ENCODE peak calls at places on chromosomes 13 and 19, in ten cellular contexts. I is CD8-positive, alpha-beta memory T cell; V is breast epithelium; N is lower lobe of right lung; E is WERI-Rb-1; H is aorta; Z is adrenal gland; K is heart right ventricle; L is tibial artery; Q is cardiac muscle cell. S is an unnamed sample. For H3K9me3, the result is how much of the 10 kb centered on the place peaks cover.

GRCh38 chr13:113854238-113855011 is 9.5 kb downstream of the GAS6 start:
- DNase-seq in N (peak), K (peak), I (no peak), E (peak), L (peak), V (peak), H (peak), Z (peak), Q (no peak), S (no peak)

GRCh38 chr13:45522571-45522970 is 57.8 kb downstream of the COG3 start:
- DNase-seq in I (no peak), Z (no peak), L (no peak), H (no peak), E (no peak), N (no peak), V (no peak), Q (no peak), K (no peak), S (no peak)

GRCh38 chr13:54687173-54687572 is 1658.6 kb downstream of the OLFM4 start:
- DNase-seq in N (no peak), L (no peak), E (no peak), Q (no peak), I (no peak), Z (no peak), H (no peak), K (no peak), V (no peak), S (no peak)

GRCh38 chr13:41231786-41232185 is 31.6 kb downstream of the MTRF1 start:
- DNase-seq in V (no peak), E (no peak), L (no peak), I (no peak), Z (peak), H (no peak), Q (peak), K (no peak), N (peak), S (no peak)

GRCh38 chr13:97269603-97270002 is 47.5 kb downstream of the MBNL2 start:
- DNase-seq in L (no peak), I (no peak), Z (no peak), H (no peak), K (no peak), N (no peak), Q (no peak), E (no peak), V (no peak), S (no peak)

GRCh38 chr19:42198676-42199439 is 18.6 kb downstream of the DEDD2 start:
- DNase-seq in V (no peak), I (peak), N (no peak), K (no peak), Q (no peak), L (no peak), Z (no peak), H (peak), E (no peak), S (no peak)

GRCh38 chr13:80586356-80586755 is 245.4 kb upstream of the SPRY2 start:
- DNase-seq in K (no peak), E (no peak), N (no peak), V (no peak), I (no peak), Q (no peak), Z (no peak), L (no peak), H (no peak), S (no peak)

GRCh38 chr13:91592050-91593014 is 193.9 kb downstream of the GPC5 start:
- DNase-seq in K (no peak), I (no peak), L (no peak), N (no peak), E (no peak), Z (no peak), Q (no peak), V (no peak), H (no peak), S (no peak)

GRCh38 chr13:51360489-51360888 is 21.0 kb downstream of the SERPINE3 start:
- DNase-seq in I (no peak), E (no peak), Z (no peak), Q (no peak), V (no peak), L (no peak), H (no peak), K (no peak), N (no peak), S (no peak)

GRCh38 chr13:33235564-33235963 is 50.0 kb downstream of the STARD13 start:
- DNase-seq in Q (no peak), L (no peak), V (no peak), K (no peak), E (no peak), I (no peak), N (no peak), Z (no peak), H (no peak), S (no peak)

GRCh38 chr13:80962855-80963254 is 621.9 kb upstream of the SPRY2 start:
- DNase-seq in V (no peak), N (no peak), Q (no peak), K (no peak), H (no peak), E (no peak), L (no peak), I (no peak), Z (no peak), S (no peak)

GRCh38 chr19:37467608-37468090 is 405 bp upstream of the ZNF569 start:
- DNase-seq in H (no peak), I (no peak), N (no peak), K (peak), V (no peak), L (no peak), E (no peak), Q (no peak), Z (no peak), S (no peak)

GRCh38 chr19:43763473-43763939 is 8.7 kb upstream of the SMG9 start:
- DNase-seq in K (no peak), L (no peak), N (no peak), H (no peak), I (no peak), Q (no peak), V (no peak), Z (peak), E (no peak), S (no peak)

GRCh38 chr19:51712461-51713081 is 11.2 kb downstream of the HAS1 start:
- DNase-seq in N (no peak), V (no peak), L (no peak), I (no peak), Z (no peak), Q (no peak), H (no peak), E (peak), K (no peak), S (no peak)

GRCh38 chr19:18278521-18279265 is 2.7 kb downstream of the JUND start:
- DNase-seq in Q (no peak), N (no peak), V (peak), H (no peak), L (no peak), Z (peak), E (peak), K (no peak), I (peak), S (peak)

GRCh38 chr19:1521636-1522035 is 2.2 kb upstream of the PLK5 start:
- DNase-seq in I (no peak), K (peak), V (no peak), E (no peak), N (no peak), H (no peak), L (no peak), Q (no peak), Z (no peak), S (no peak)

GRCh38 chr13:41813426-41813825 is 147.5 kb downstream of the VWA8 start:
- DNase-seq in I (no peak), L (no peak), Z (no peak), Q (no peak), V (no peak), H (no peak), E (no peak), K (no peak), N (no peak), S (no peak)

GRCh38 chr19:16841391-16841926 is 12.3 kb downstream of the SIN3B start:
- DNase-seq in E (no peak), I (no peak), V (no peak), Z (no peak), L (no peak), N (no peak), H (no peak), Q (peak), K (peak), S (no peak)

GRCh38 chr19:52190679-52191293 is 934 bp downstream of the PPP2R1A start:
- DNase-seq in H (peak), L (no peak), E (peak), I (no peak), V (peak), K (peak), Z (peak), N (peak), Q (no peak), S (no peak)

GRCh38 chr13:48233886-48234488 is 981 bp downstream of the ITM2B start:
- DNase-seq in H (no peak), Q (no peak), I (no peak), Z (no peak), N (no peak), E (no peak), K (no peak), L (no peak), V (no peak), S (no peak)

GRCh38 chr19:1471514-1472107 is 7.4 kb downstream of the C19orf25 start:
- DNase-seq in E (no peak), Z (no peak), V (no peak), K (no peak), H (no peak), Q (no peak), I (no peak), L (no peak), N (peak), S (no peak)

DNA sequence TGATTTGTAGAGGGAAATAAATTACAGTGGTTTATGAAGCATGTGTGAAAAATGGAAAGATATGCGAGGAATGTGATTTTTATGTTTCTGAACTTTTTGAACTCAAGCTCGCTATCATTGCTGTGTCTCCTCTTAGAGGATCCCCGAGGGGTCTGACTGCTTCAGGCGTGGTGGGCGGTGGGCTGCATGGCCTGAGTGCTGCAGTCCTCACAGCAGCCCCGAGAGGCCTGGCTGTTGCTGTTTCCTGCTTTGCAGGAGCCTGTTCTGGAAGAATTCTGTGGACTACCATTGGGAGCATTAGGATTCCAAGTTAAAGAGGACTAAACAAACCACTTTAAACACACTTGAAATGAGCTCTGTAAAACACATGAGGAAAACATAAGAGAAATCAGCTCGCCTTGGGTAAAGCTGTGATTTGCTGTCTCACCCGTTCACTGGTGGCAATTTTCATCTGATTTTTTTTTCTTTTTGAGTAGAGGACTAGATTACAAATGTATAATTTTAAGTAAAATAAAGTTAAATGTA is 95.9 kb downstream of the ARHGEF7 start:
- DNase-seq in V (no peak), E (no peak), H (no peak), I (no peak), Q (no peak), K (no peak), Z (no peak), N (no peak), L (no peak), S (no peak)
- H3K4me3 ChIP-seq in V (no peak), E (no peak), H (no peak), I (no peak), Q (no peak), K (no peak), Z (no peak), N (peak), L (no peak), S (no peak)

DNA sequence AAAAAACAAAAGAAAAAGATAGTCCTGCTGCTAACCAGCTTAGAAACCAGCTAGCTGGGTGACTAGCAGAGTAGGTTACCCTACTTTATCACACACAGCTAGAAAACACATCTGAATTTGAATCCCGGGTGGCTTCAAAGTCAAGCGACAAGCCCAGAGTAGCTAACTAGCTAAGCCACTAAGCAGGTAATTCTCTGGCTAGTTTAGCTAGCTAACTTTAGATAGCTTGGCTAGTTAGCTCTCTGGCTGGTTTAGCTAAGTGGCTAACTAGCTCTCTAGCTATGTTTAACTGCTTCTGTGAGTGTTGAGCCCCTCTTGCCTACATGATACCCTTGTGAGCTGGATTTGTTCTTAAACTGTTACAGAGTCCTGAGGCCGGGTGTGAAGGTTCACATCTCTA is 12.4 kb downstream of the MYH14 start:
- DNase-seq in L (no peak), Q (no peak), N (no peak), I (no peak), V (no peak), H (no peak), Z (no peak), K (no peak), E (no peak), S (no peak)
- H3K27ac ChIP-seq in L (no peak), Q (no peak), N (peak), I (no peak), V (peak), H (no peak), Z (no peak), K (no peak), E (no peak), S (no peak)

DNA sequence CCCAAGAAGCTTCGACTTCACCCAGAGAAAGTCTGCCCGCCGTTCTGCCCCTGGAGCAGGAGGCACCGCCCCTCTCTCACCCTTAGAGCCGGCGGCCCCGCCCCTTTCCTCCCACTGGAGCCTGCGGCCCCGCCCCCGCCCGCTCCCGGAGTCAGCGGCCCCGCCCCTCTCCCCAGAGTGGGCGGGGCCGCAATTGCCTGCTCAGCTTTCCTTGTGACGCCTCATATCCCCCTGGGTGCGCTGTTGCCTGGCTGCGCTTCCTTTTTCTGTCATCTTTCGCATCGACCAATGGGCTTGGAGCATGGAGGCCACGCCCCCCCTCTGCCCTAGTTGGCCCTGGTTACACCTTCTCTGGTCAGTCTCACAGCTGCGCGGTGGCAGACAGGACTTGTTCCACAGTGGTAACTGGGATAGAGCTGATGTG is 38.2 kb upstream of the ZNF492 start:
- DNase-seq in I (no peak), E (no peak), L (peak), K (peak), Q (no peak), Z (no peak), H (peak), V (peak), N (no peak), S (no peak)
- H3K9me3 ChIP-seq in I (under half), E (under half), L (under half), K (under half), Q (under half), Z (under half), H (under half), V (under half), N (under half), S (under half)

GRCh38 chr19:39402417-39403297 is 4.0 kb upstream of the ZFP36 start:
- DNase-seq in V (peak), L (peak), Z (peak), I (peak), H (peak), E (peak), N (peak), Q (peak), K (peak), S (peak)

GRCh38 chr19:39400997-39401548 is 5.6 kb upstream of the ZFP36 start:
- DNase-seq in L (no peak), I (no peak), Z (no peak), K (no peak), N (no peak), E (no peak), H (no peak), V (no peak), Q (no peak), S (no peak)

GRCh38 chr19:39399684-39400465 is 6.8 kb upstream of the ZFP36 start:
- DNase-seq in H (no peak), K (no peak), Q (no peak), N (no peak), V (no peak), E (no peak), L (no peak), Z (no peak), I (no peak), S (no peak)

GRCh38 chr19:39403331-39404312 is 3.0 kb upstream of the ZFP36 start:
- DNase-seq in I (peak), H (peak), K (peak), L (peak), E (peak), V (peak), Q (peak), N (peak), Z (peak), S (peak)

GRCh38 chr19:39401549-39402416 is 4.9 kb upstream of the ZFP36 start:
- DNase-seq in Q (no peak), H (peak), Z (peak), N (peak), E (no peak), I (peak), K (peak), L (peak), V (peak), S (peak)
- H3K4me3 ChIP-seq in Q (peak), H (no peak), Z (no peak), N (peak), E (peak), I (peak), K (peak), L (peak), V (peak), S (peak)

GRCh38 chr19:55635856-55636440 is 4.9 kb upstream of the ZNF580 start:
- DNase-seq in N (no peak), E (no peak), Z (no peak), K (no peak), I (no peak), L (no peak), H (peak), V (no peak), Q (no peak), S (no peak)

GRCh38 chr19:55636723-55637122 is 4.1 kb upstream of the ZNF580 start:
- DNase-seq in E (no peak), L (no peak), N (no peak), Z (no peak), I (no peak), V (no peak), K (no peak), Q (no peak), H (no peak), S (no peak)

GRCh38 chr19:55635334-55635717 is 5.5 kb upstream of the ZNF580 start:
- DNase-seq in V (no peak), L (no peak), I (no peak), Q (no peak), N (no peak), Z (no peak), K (no peak), E (no peak), H (no peak), S (no peak)

GRCh38 chr19:55633866-55634265 is 6.9 kb upstream of the ZNF580 start:
- DNase-seq in Z (no peak), H (no peak), E (no peak), N (no peak), L (no peak), Q (no peak), V (no peak), I (no peak), K (no peak), S (no peak)

DNA sequence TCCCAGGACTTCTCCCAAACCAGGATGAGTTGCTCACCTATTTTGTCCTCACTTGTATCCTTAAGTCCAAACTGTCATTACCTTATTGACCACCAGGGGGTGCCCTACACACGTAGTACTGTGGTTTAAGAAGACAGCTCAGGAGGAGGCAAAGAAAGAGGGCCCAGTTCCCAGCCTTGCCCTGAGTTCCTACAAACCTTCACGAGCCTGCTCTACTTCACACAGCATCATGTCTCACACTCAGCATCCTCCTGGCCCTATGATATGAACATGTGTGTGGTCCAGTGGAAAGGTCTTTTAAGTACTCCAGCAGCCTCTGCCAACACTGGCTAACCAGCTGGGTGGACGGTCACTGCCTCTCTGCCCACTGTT is 8.1 kb upstream of the ZNF784 start:
- DNase-seq in E (peak), H (no peak), I (peak), K (peak), L (peak), V (peak), N (peak), Q (peak), Z (peak), S (peak)
- H3K27ac ChIP-seq in E (no peak), H (peak), I (no peak), K (no peak), L (no peak), V (peak), N (no peak), Q (peak), Z (no peak), S (peak)

GRCh38 chr19:15575406-15575805 is 39.6 kb upstream of the CYP4F8 start:
- DNase-seq in N (no peak), V (no peak), Z (no peak), K (no peak), L (no peak), Q (no peak), E (no peak), I (no peak), H (peak), S (no peak)
- H3K9me3 ChIP-seq in N (under half), V (under half), Z (under half), K (under half), L (under half), Q (under half), E (under half), I (under half), H (under half), S (under half)

DNA sequence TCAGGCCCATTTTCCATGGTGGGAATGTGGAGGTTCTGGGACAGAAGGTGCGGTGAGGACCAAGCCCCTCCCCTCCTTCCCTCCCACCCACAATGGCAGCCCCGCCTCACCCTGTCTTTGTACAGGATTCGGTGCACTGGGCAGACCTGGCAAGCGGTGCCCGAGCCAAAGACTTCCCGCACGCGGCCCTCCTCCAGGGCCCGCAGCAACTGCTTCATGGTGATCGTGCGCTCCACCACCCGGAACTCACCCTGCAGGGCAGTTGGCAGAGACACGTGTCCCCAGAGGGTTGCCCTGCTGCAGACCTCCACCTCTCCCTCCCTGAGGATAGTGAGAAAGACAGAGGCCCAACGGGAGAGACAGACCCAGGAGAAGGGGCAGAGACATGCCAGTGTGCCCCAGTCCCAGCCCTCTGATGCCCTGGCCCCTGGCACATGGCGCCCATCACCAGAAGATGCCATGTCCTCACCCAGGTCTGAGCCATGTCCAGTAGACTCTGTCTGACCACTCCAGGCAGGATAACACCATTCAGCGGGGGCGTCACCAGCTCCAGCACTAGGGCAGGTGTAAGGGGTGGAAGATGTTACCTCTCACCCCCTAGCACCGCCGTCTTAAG is 14.3 kb downstream of the BCAT2 start:
- DNase-seq in I (no peak), E (no peak), N (no peak), H (no peak), Q (no peak), L (no peak), Z (no peak), V (no peak), K (no peak), S (no peak)
- H3K4me3 ChIP-seq in I (no peak), E (no peak), N (no peak), H (no peak), Q (no peak), L (no peak), Z (no peak), V (no peak), K (no peak), S (no peak)

GRCh38 chr13:106369091-106369490 is 166.4 kb downstream of the EFNB2 start:
- DNase-seq in L (no peak), E (peak), K (no peak), N (no peak), H (no peak), Z (no peak), I (no peak), V (no peak), Q (no peak), S (no peak)
- H3K27ac ChIP-seq in L (no peak), E (no peak), K (no peak), N (no peak), H (no peak), Z (no peak), I (no peak), V (no peak), Q (no peak), S (no peak)

GRCh38 chr19:2854849-2855248 is 12.3 kb upstream of the ZNF556 start:
- DNase-seq in V (no peak), L (no peak), I (no peak), N (no peak), E (no peak), Q (no peak), H (no peak), K (no peak), Z (no peak), S (no peak)
- H3K9me3 ChIP-seq in V (half or more), L (under half), I (under half), N (half or more), E (under half), Q (under half), H (under half), K (under half), Z (under half), S (under half)

GRCh38 chr13:28531956-28532225 is 37.0 kb upstream of the FLT1 start:
- DNase-seq in Z (no peak), E (no peak), I (no peak), Q (no peak), K (no peak), V (no peak), H (no peak), N (no peak), L (no peak), S (no peak)
- H3K4me3 ChIP-seq in Z (no peak), E (no peak), I (no peak), Q (peak), K (peak), V (peak), H (peak), N (peak), L (peak), S (no peak)